ENCODE peak calls at places on chromosomes 2 and 18, in seven cellular contexts. One of them, this sample, is unnamed.

GRCh38 chr18:45805551-45805950 is 19.9 kb upstream of the SIGLEC15 start:
- DNase-seq in heart right ventricle: no peak
- DNase-seq in fibroblast of lung: no peak
- DNase-seq in natural killer cell: no peak
- DNase-seq in T-helper 1 cell: no peak
- DNase-seq in iris pigment epithelial cell: peak
- DNase-seq in effector memory CD8-positive, alpha-beta T cell: no peak
- DNase-seq in this sample: no peak

GRCh38 chr2:135424849-135425248 is 106.2 kb downstream of the ZRANB3 start:
- DNase-seq in heart right ventricle: no peak
- DNase-seq in fibroblast of lung: no peak
- DNase-seq in natural killer cell: no peak
- DNase-seq in T-helper 1 cell: no peak
- DNase-seq in iris pigment epithelial cell: peak
- DNase-seq in effector memory CD8-positive, alpha-beta T cell: no peak
- DNase-seq in this sample: no peak

GRCh38 chr18:8662574-8663255 is 42.6 kb upstream of the MTCL1 start:
- DNase-seq in heart right ventricle: no peak
- DNase-seq in fibroblast of lung: no peak
- DNase-seq in natural killer cell: no peak
- DNase-seq in T-helper 1 cell: no peak
- DNase-seq in iris pigment epithelial cell: no peak
- DNase-seq in effector memory CD8-positive, alpha-beta T cell: no peak
- DNase-seq in this sample: no peak

GRCh38 chr2:24206714-24207113 is 31.9 kb downstream of the FAM228A start:
- DNase-seq in heart right ventricle: no peak
- DNase-seq in fibroblast of lung: no peak
- DNase-seq in natural killer cell: no peak
- DNase-seq in T-helper 1 cell: no peak
- DNase-seq in iris pigment epithelial cell: no peak
- DNase-seq in effector memory CD8-positive, alpha-beta T cell: no peak
- DNase-seq in this sample: no peak

GRCh38 chr2:97675714-97676113 is 6.2 kb downstream of the C2orf92 start:
- DNase-seq in heart right ventricle: no peak
- DNase-seq in fibroblast of lung: no peak
- DNase-seq in natural killer cell: no peak
- DNase-seq in T-helper 1 cell: no peak
- DNase-seq in iris pigment epithelial cell: no peak
- DNase-seq in effector memory CD8-positive, alpha-beta T cell: no peak
- DNase-seq in this sample: no peak

GRCh38 chr2:121128741-121129659 is 156.0 kb downstream of the TFCP2L1 start:
- DNase-seq in heart right ventricle: peak
- DNase-seq in fibroblast of lung: no peak
- DNase-seq in natural killer cell: no peak
- DNase-seq in T-helper 1 cell: no peak
- DNase-seq in iris pigment epithelial cell: peak
- DNase-seq in effector memory CD8-positive, alpha-beta T cell: no peak
- DNase-seq in this sample: no peak

GRCh38 chr18:8705280-8705940 is at the start of gene MTCL1:
- DNase-seq in heart right ventricle: peak
- DNase-seq in fibroblast of lung: peak
- DNase-seq in natural killer cell: no peak
- DNase-seq in T-helper 1 cell: no peak
- DNase-seq in iris pigment epithelial cell: peak
- DNase-seq in effector memory CD8-positive, alpha-beta T cell: no peak
- DNase-seq in this sample: peak

GRCh38 chr18:58592223-58593214 is 36.4 kb downstream of the ALPK2 start:
- DNase-seq in heart right ventricle: no peak
- DNase-seq in fibroblast of lung: no peak
- DNase-seq in natural killer cell: no peak
- DNase-seq in T-helper 1 cell: no peak
- DNase-seq in iris pigment epithelial cell: no peak
- DNase-seq in effector memory CD8-positive, alpha-beta T cell: no peak
- DNase-seq in this sample: no peak

GRCh38 chr2:2889141-2889540 is 488.5 kb downstream of the EIPR1 start:
- DNase-seq in heart right ventricle: no peak
- DNase-seq in fibroblast of lung: no peak
- DNase-seq in natural killer cell: no peak
- DNase-seq in T-helper 1 cell: no peak
- DNase-seq in iris pigment epithelial cell: no peak
- DNase-seq in effector memory CD8-positive, alpha-beta T cell: no peak
- DNase-seq in this sample: no peak